ENCODE peak calls at places on chromosome 13, in eight cellular contexts. D is psoas muscle, Z is dorsolateral prefrontal cortex, J is MM.1S, R is AG04450, Y is pancreas, E is OCI-LY7, I is stomach. L is an unnamed sample.

GRCh38 chr13:77358001-77358400 is 31.1 kb upstream of the MYCBP2 start:
- DNase-seq in I (no peak), J (no peak), Y (no peak), D (no peak), E (no peak), R (no peak), Z (no peak), L (no peak)

GRCh38 chr13:92573467-92574057 is 653.0 kb upstream of the GPC6 start:
- DNase-seq in Y (no peak), Z (no peak), I (no peak), E (no peak), J (peak; percentile 12), D (no peak), R (no peak), L (no peak)

GRCh38 chr13:31846984-31847752 is 107.8 kb downstream of the RXFP2 start:
- DNase-seq in Y (no peak), D (peak; percentile 21), J (no peak), Z (no peak), E (no peak), I (no peak), R (no peak), L (no peak)

GRCh38 chr13:42384265-42384664 is 112.3 kb downstream of the AKAP11 start:
- DNase-seq in Y (no peak), J (no peak), E (no peak), D (no peak), I (no peak), Z (no peak), R (no peak), L (no peak)

GRCh38 chr13:73767191-73767741 is 366.9 kb downstream of the KLF12 start:
- DNase-seq in D (no peak), R (no peak), I (no peak), Z (no peak), Y (no peak), J (no peak), E (peak; percentile 27), L (no peak)

GRCh38 chr13:90717451-90717936 is 630.0 kb upstream of the MIR17HG start:
- DNase-seq in J (no peak), R (no peak), Z (no peak), D (no peak), Y (peak; percentile 8), E (no peak), I (no peak), L (no peak)

GRCh38 chr13:112933649-112934048 is 35.4 kb upstream of the MCF2L start:
- DNase-seq in R (no peak), Z (no peak), E (no peak), J (no peak), Y (no peak), I (no peak), D (no peak), L (no peak)

GRCh38 chr13:114019367-114019766 is 45.5 kb upstream of the C13orf46 start:
- DNase-seq in E (peak; percentile 75), Y (no peak), Z (no peak), J (peak; percentile 26), I (no peak), D (peak; percentile 32), R (no peak), L (no peak)

GRCh38 chr13:77838271-77838670 is 80.4 kb downstream of the EDNRB start:
- DNase-seq in Z (no peak), E (no peak), J (no peak), D (no peak), I (no peak), R (no peak), Y (no peak), L (no peak)

GRCh38 chr13:112521073-112521685 is 66.8 kb downstream of the TUBGCP3 start:
- DNase-seq in I (no peak), Y (no peak), J (no peak), E (no peak), Z (no peak), D (no peak), R (no peak), L (no peak)

GRCh38 chr13:41064493-41064892 is 3.2 kb downstream of the WBP4 start:
- DNase-seq in E (no peak), Y (no peak), I (no peak), Z (no peak), J (no peak), R (peak; percentile 44), D (no peak), L (no peak)

GRCh38 chr13:77696006-77696862 is 1.3 kb upstream of the SLAIN1 start:
- DNase-seq in D (no peak), J (peak; percentile 14), E (peak; percentile 33), Z (no peak), Y (no peak), I (no peak), R (no peak), L (no peak)

GRCh38 chr13:41384749-41385503 is 72.4 kb upstream of the RGCC start:
- DNase-seq in I (no peak), Y (no peak), D (no peak), Z (no peak), J (no peak), R (no peak), E (peak; percentile 42), L (no peak)

GRCh38 chr13:51249767-51250741 is 27.9 kb downstream of the FAM124A start:
- DNase-seq in Y (peak; percentile 18), R (no peak), E (peak; percentile 36), J (no peak), Z (no peak), I (no peak), D (no peak), L (no peak)

GRCh38 chr13:112716461-112716820 is 26.6 kb downstream of the ATP11A start:
- DNase-seq in D (no peak), I (no peak), Z (no peak), J (no peak), Y (no peak), R (no peak), E (no peak), L (no peak)

GRCh38 chr13:89361909-89362308 is 1690.7 kb downstream of the SLITRK5 start:
- DNase-seq in R (no peak), E (no peak), J (no peak), D (no peak), Y (no peak), I (no peak), Z (no peak), L (no peak)

GRCh38 chr13:91955546-91956355 is 557.3 kb downstream of the GPC5 start:
- DNase-seq in I (no peak), E (no peak), Z (no peak), Y (no peak), D (no peak), R (no peak), J (no peak), L (no peak)

GRCh38 chr13:97506511-97506910 is 72.5 kb downstream of the RAP2A start:
- DNase-seq in J (no peak), E (no peak), R (peak; percentile 61), D (no peak), I (no peak), Y (no peak), Z (no peak), L (no peak)

GRCh38 chr13:53001444-53001843 is 27.2 kb upstream of the OLFM4 start:
- DNase-seq in D (no peak), J (no peak), Y (no peak), R (no peak), I (no peak), Z (no peak), E (no peak), L (no peak)

GRCh38 chr13:53005631-53006030 is 23.0 kb upstream of the OLFM4 start:
- DNase-seq in I (no peak), J (no peak), Z (no peak), E (no peak), R (no peak), Y (no peak), D (no peak), L (no peak)

GRCh38 chr13:53007872-53008271 is 20.7 kb upstream of the OLFM4 start:
- DNase-seq in I (no peak), Y (no peak), Z (no peak), D (no peak), R (no peak), E (no peak), J (no peak), L (no peak)

GRCh38 chr13:53001871-53002270 is 26.7 kb upstream of the OLFM4 start:
- DNase-seq in J (no peak), R (no peak), Y (no peak), D (no peak), Z (no peak), I (no peak), E (no peak), L (no peak)

DNA sequence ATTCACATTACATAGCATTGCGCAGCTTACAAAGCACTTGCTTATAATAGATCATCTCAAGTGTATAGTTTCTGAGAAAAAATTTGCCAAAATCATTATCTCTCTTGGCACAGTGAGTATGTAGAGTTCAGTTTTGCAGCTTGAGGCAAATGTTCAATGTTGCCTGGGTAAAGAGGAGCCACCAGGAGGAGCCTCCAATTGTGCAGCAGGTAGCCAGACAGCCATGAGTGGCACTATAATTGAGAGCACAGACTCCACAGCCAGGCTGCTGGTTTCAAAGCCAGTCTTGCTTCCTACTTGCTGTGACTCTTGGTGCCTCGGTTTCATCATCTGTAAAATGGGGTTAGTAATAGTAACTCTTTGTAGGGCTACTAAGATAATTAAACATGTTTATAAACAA is 24.0 kb upstream of the OLFM4 start:
- DNase-seq in Z (no peak), J (no peak), Y (no peak), I (no peak), R (no peak), D (no peak), E (no peak), L (no peak)
- TF ChIP-seq CTCF in Z (no peak), J (no peak), Y (no peak), I (no peak), R (no peak), D (no peak), E (no peak), L (peak; percentile 19)

GRCh38 chr13:49869514-49869913 is 66.6 kb downstream of the SPRYD7 start:
- DNase-seq in R (no peak), I (no peak), J (no peak), D (no peak), Z (no peak), Y (no peak), E (peak; percentile 38), L (peak; percentile 6)
- TF ChIP-seq CTCF in R (peak; percentile 58), I (no peak), J (no peak), D (no peak), Z (peak; percentile 11), Y (no peak), E (peak; percentile 78), L (peak; percentile 47)

GRCh38 chr13:48078251-48078656 is 16.6 kb downstream of the MED4 start:
- DNase-seq in Y (no peak), J (peak; percentile 75), I (no peak), R (no peak), D (no peak), Z (no peak), E (peak; percentile 83), L (no peak)
- TF ChIP-seq CTCF in Y (no peak), J (peak; percentile 48), I (no peak), R (peak; percentile 8), D (no peak), Z (no peak), E (peak; percentile 83), L (no peak)

GRCh38 chr13:27171244-27171829 is at the start of gene USP12:
- DNase-seq in D (no peak), Y (peak; percentile 25), I (no peak), E (peak; percentile 63), Z (no peak), R (no peak), J (peak; percentile 7), L (peak; percentile 54)
- TF ChIP-seq CTCF in D (peak; percentile 4), Y (no peak), I (no peak), E (no peak), Z (no peak), R (no peak), J (no peak), L (peak; percentile 32)